ENCODE peak calls at places on chromosomes 16 and 17, in nine cellular contexts. I, K, Y, W, P, R, F, D and M are unnamed samples.
A peak's percentile ranks its signal among the peaks of the same experiment; 100 is the strongest.

GRCh38 chr16:18789515-18789849 is 652 bp downstream of the RPS15A start:
- DNase-seq in Y (no peak), K (no peak), P (no peak), F (no peak), D (no peak), R (no peak), I (no peak), W (no peak), M (no peak)

GRCh38 chr17:58189436-58190146 is 2.9 kb upstream of the EPX start:
- DNase-seq in D (no peak), Y (no peak), P (peak; percentile 95), K (peak; percentile 77), R (peak; percentile 64), I (peak; percentile 24), F (no peak), W (no peak), M (no peak)

GRCh38 chr16:54051821-54052220 is 234.8 kb downstream of the IRX3 start:
- DNase-seq in Y (no peak), F (no peak), R (peak; percentile 69), D (no peak), W (no peak), P (no peak), K (no peak), I (no peak), M (no peak)

GRCh38 chr16:8818499-8819270 is 21.0 kb downstream of the PMM2 start:
- DNase-seq in Y (no peak), W (no peak), F (no peak), R (no peak), D (no peak), P (no peak), I (no peak), K (no peak), M (no peak)

GRCh38 chr16:47887496-47887895 is 268.3 kb downstream of the ABCC12 start:
- DNase-seq in D (no peak), I (peak; percentile 6), K (peak; percentile 31), P (no peak), R (no peak), Y (no peak), W (no peak), F (no peak), M (peak; percentile 68)

GRCh38 chr17:40432864-40433528 is 10.3 kb upstream of the IGFBP4 start:
- DNase-seq in I (no peak), D (no peak), W (no peak), P (no peak), R (no peak), F (no peak), Y (no peak), K (no peak), M (no peak)

GRCh38 chr17:45405250-45406086 is 27.2 kb downstream of the ARHGAP27 start:
- DNase-seq in W (no peak), I (no peak), D (no peak), Y (no peak), K (no peak), F (no peak), P (no peak), R (no peak), M (peak; percentile 80)

GRCh38 chr17:144936-145670 is 7.7 kb downstream of the SCGB1C2 start:
- DNase-seq in Y (no peak), W (no peak), D (no peak), F (peak; percentile 57), K (no peak), R (no peak), I (no peak), P (no peak), M (no peak)

GRCh38 chr16:86510465-86511261 is at the start of gene FOXF1:
- DNase-seq in Y (no peak), W (no peak), R (peak; percentile 52), F (no peak), K (peak; percentile 43), P (peak; percentile 77), I (peak; percentile 55), D (no peak), M (no peak)

GRCh38 chr16:30381351-30382041 is 865 bp downstream of the SEPTIN1 start:
- DNase-seq in P (no peak), W (no peak), F (no peak), D (no peak), Y (no peak), K (no peak), R (peak; percentile 77), I (no peak), M (peak; percentile 64)

GRCh38 chr17:60351012-60351695 is 40.8 kb downstream of the USP32 start:
- DNase-seq in I (no peak), Y (no peak), K (no peak), D (no peak), R (no peak), P (no peak), W (no peak), F (no peak), M (no peak)

GRCh38 chr17:13435230-13435629 is 166.5 kb downstream of the HS3ST3A1 start:
- DNase-seq in K (no peak), R (no peak), D (no peak), W (no peak), P (no peak), I (no peak), Y (no peak), F (no peak), M (no peak)

GRCh38 chr17:2905269-2905668 is 109.0 kb downstream of the RAP1GAP2 start:
- DNase-seq in F (no peak), K (no peak), D (no peak), P (no peak), Y (no peak), W (no peak), I (no peak), R (no peak), M (peak; percentile 26)